ENCODE peak calls at places on chromosomes 13 and 19, in seven cellular contexts. X, H, P, S, R, N and E are unnamed samples.

GRCh38 chr13:45178349-45179142 is 22.3 kb downstream of the KCTD4 start:
- DNase-seq in N (no peak), R (no peak), X (no peak), P (no peak), S (no peak), H (no peak), E (no peak)

GRCh38 chr13:110714798-110715394 is 1.4 kb downstream of the ING1 start:
- DNase-seq in H (peak), S (peak), P (peak), X (peak), R (peak), N (peak), E (peak)

GRCh38 chr13:53242015-53242414 is 213.4 kb downstream of the OLFM4 start:
- DNase-seq in S (no peak), R (no peak), P (no peak), X (no peak), H (no peak), N (no peak), E (no peak)

GRCh38 chr19:8145969-8146368 is 3.4 kb downstream of the FBN3 start:
- DNase-seq in R (no peak), S (no peak), X (no peak), H (no peak), P (no peak), N (no peak), E (peak)

GRCh38 chr13:71771144-71771543 is 95.9 kb downstream of the DACH1 start:
- DNase-seq in P (no peak), H (no peak), N (no peak), S (no peak), R (no peak), X (no peak), E (no peak)

GRCh38 chr19:13652810-13653590 is 111.3 kb upstream of the MRI1 start:
- DNase-seq in H (no peak), S (no peak), N (no peak), X (no peak), P (no peak), R (no peak), E (no peak)

GRCh38 chr13:111037838-111038397 is 77.2 kb upstream of the ARHGEF7 start:
- DNase-seq in P (no peak), R (no peak), N (no peak), X (no peak), S (no peak), H (no peak), E (no peak)

GRCh38 chr13:66532146-66532545 is 698.0 kb downstream of the PCDH9 start:
- DNase-seq in R (no peak), P (no peak), N (no peak), H (no peak), X (no peak), S (no peak), E (no peak)

GRCh38 chr13:74586839-74587238 is 452.6 kb upstream of the KLF12 start:
- DNase-seq in P (no peak), N (no peak), H (no peak), R (no peak), X (no peak), S (no peak), E (no peak)

GRCh38 chr13:86446311-86446710 is 647.1 kb upstream of the SLITRK6 start:
- DNase-seq in S (peak), R (no peak), X (no peak), N (no peak), H (no peak), P (no peak), E (no peak)

GRCh38 chr13:42740753-42741152 is 40.6 kb upstream of the FAM216B start:
- DNase-seq in X (no peak), H (peak), S (no peak), N (peak), R (no peak), P (no peak), E (peak)

GRCh38 chr19:38036707-38037106 is 129.7 kb downstream of the SIPA1L3 start:
- DNase-seq in P (no peak), N (no peak), R (no peak), S (peak), H (no peak), X (no peak), E (no peak)

GRCh38 chr13:105442040-105442439 is 1093.4 kb downstream of the EFNB2 start:
- DNase-seq in R (no peak), N (no peak), X (no peak), S (no peak), P (no peak), H (no peak), E (no peak)

GRCh38 chr19:54481326-54481930 is 8.3 kb upstream of the CDC42EP5 start:
- DNase-seq in N (peak), P (no peak), S (peak), H (no peak), X (peak), R (no peak), E (no peak)

GRCh38 chr13:113564331-113565023 is 20.1 kb upstream of the TFDP1 start:
- DNase-seq in P (no peak), H (no peak), N (no peak), R (no peak), X (no peak), S (no peak), E (peak)

GRCh38 chr19:17877696-17878095 is 6.0 kb downstream of the SLC5A5 start:
- DNase-seq in S (no peak), P (no peak), H (no peak), X (no peak), R (no peak), N (no peak), E (no peak)

GRCh38 chr19:6070179-6071102 is 39.9 kb downstream of the RFX2 start:
- DNase-seq in R (no peak), S (no peak), X (no peak), P (no peak), N (no peak), H (no peak), E (peak)

GRCh38 chr13:73462241-73462640 is 403.4 kb downstream of the KLF5 start:
- DNase-seq in S (no peak), N (no peak), P (no peak), X (no peak), R (no peak), H (no peak), E (no peak)